ENCODE peak calls at places on chromosome 3, in four cellular contexts. W, A, D and L are unnamed samples.

GRCh38 chr3:150922611-150923010 is 17.4 kb upstream of the MINDY4B start:
- DNase-seq in A (no peak), D (peak), W (no peak), L (no peak)

GRCh38 chr3:160860346-160860745 is 104.3 kb downstream of the PPM1L start:
- DNase-seq in A (no peak), W (no peak), D (no peak), L (no peak)

GRCh38 chr3:177371903-177372302 is 174.6 kb upstream of the TBL1XR1 start:
- DNase-seq in D (no peak), A (no peak), W (no peak), L (no peak)

GRCh38 chr3:128784228-128784627 is 58.2 kb downstream of the RAB7A start:
- DNase-seq in W (no peak), D (peak), A (peak), L (peak)

GRCh38 chr3:48406443-48407431 is 23.1 kb downstream of the PLXNB1 start:
- DNase-seq in D (no peak), W (no peak), A (no peak), L (peak)

GRCh38 chr3:177424541-177424940 is 227.3 kb upstream of the TBL1XR1 start:
- DNase-seq in W (no peak), D (no peak), A (no peak), L (no peak)

GRCh38 chr3:141108002-141108401 is 56.9 kb downstream of the SPSB4 start:
- DNase-seq in D (peak), A (no peak), W (no peak), L (no peak)

GRCh38 chr3:175111036-175111435 is 251.9 kb downstream of the NAALADL2 start:
- DNase-seq in A (no peak), W (no peak), D (no peak), L (no peak)

GRCh38 chr3:178084938-178085816 is 451.1 kb upstream of the KCNMB2 start:
- DNase-seq in D (peak), W (no peak), A (peak), L (peak)

GRCh38 chr3:81839504-81840094 is 78.2 kb upstream of the GBE1 start:
- DNase-seq in D (no peak), W (no peak), A (no peak), L (no peak)

GRCh38 chr3:1717524-1717923 is 381.1 kb upstream of the CNTN4 start:
- DNase-seq in W (no peak), A (no peak), D (no peak), L (no peak)

GRCh38 chr3:178551916-178552321 is 15.7 kb downstream of the KCNMB2 start:
- DNase-seq in A (no peak), D (no peak), W (no peak), L (no peak)

GRCh38 chr3:155129396-155129795 is 49.3 kb downstream of the MME start:
- DNase-seq in A (no peak), W (no peak), D (no peak), L (no peak)

GRCh38 chr3:62670351-62670750 is 204.9 kb downstream of the CADPS start:
- DNase-seq in A (no peak), W (no peak), D (no peak), L (no peak)

GRCh38 chr3:153442386-153442785 is 280.4 kb downstream of the RAP2B start:
- DNase-seq in D (no peak), A (no peak), W (no peak), L (no peak)

GRCh38 chr3:126911162-126912026 is 71.5 kb upstream of the PLXNA1 start:
- DNase-seq in W (peak), D (no peak), A (peak), L (peak)

GRCh38 chr3:117553461-117553860 is 843.9 kb downstream of the TUSC7 start:
- DNase-seq in A (no peak), D (no peak), W (peak), L (no peak)

GRCh38 chr3:82354181-82354696 is 592.8 kb upstream of the GBE1 start:
- DNase-seq in W (no peak), D (no peak), A (no peak), L (no peak)

GRCh38 chr3:8576841-8577553 is 67.6 kb downstream of the SSUH2 start:
- DNase-seq in A (no peak), W (no peak), D (no peak), L (no peak)

GRCh38 chr3:127819086-127819485 is 3.2 kb downstream of the MGLL start:
- DNase-seq in D (no peak), W (no peak), A (no peak), L (no peak)

GRCh38 chr3:157127268-157127667 is 32.7 kb downstream of the CCNL1 start:
- DNase-seq in W (no peak), D (no peak), A (no peak), L (no peak)

GRCh38 chr3:149015383-149015782 is 24.0 kb downstream of the GYG1 start:
- DNase-seq in A (no peak), D (no peak), W (no peak), L (no peak)

GRCh38 chr3:173892547-173892946 is 495.0 kb downstream of the NLGN1 start:
- DNase-seq in A (no peak), W (no peak), D (no peak), L (no peak)

GRCh38 chr3:71689305-71689704 is 35.9 kb downstream of the EIF4E3 start:
- DNase-seq in A (no peak), W (no peak), D (no peak), L (no peak)

GRCh38 chr3:175002732-175003143 is 143.6 kb downstream of the NAALADL2 start:
- DNase-seq in D (no peak), W (no peak), A (no peak), L (no peak)

GRCh38 chr3:38662544-38662943 is 13.1 kb upstream of the SCN5A start:
- DNase-seq in W (no peak), D (no peak), A (no peak), L (no peak)

GRCh38 chr3:37993811-37994638 is 3.4 kb downstream of the VILL start:
- DNase-seq in W (no peak), D (peak), A (peak), L (peak)

GRCh38 chr3:157513585-157513984 is 10.4 kb upstream of the VEPH1 start:
- DNase-seq in A (no peak), W (no peak), D (no peak), L (no peak)

GRCh38 chr3:190456779-190457178 is 7.1 kb upstream of the TMEM207 start:
- DNase-seq in A (no peak), W (no peak), D (no peak), L (no peak)

GRCh38 chr3:178465260-178466180 is 70.7 kb upstream of the KCNMB2 start:
- DNase-seq in W (peak), D (no peak), A (no peak), L (no peak)

GRCh38 chr3:34511891-34512290 is 713.5 kb downstream of the PDCD6IP start:
- DNase-seq in D (no peak), W (no peak), A (no peak), L (no peak)

GRCh38 chr3:50215529-50215928 is 10.5 kb downstream of the SLC38A3 start:
- DNase-seq in D (no peak), W (no peak), A (no peak), L (no peak)

GRCh38 chr3:187986514-187986934 is 167.4 kb upstream of the LPP start:
- DNase-seq in D (no peak), A (no peak), W (no peak), L (no peak)
- TF ChIP-seq CTCF in D (no peak), A (no peak), W (no peak), L (no peak)

GRCh38 chr3:187019542-187020072 is 89.3 kb downstream of the ST6GAL1 start:
- DNase-seq in D (no peak), A (no peak), W (no peak), L (no peak)
- TF ChIP-seq CTCF in D (no peak), A (peak), W (peak), L (no peak)

DNA sequence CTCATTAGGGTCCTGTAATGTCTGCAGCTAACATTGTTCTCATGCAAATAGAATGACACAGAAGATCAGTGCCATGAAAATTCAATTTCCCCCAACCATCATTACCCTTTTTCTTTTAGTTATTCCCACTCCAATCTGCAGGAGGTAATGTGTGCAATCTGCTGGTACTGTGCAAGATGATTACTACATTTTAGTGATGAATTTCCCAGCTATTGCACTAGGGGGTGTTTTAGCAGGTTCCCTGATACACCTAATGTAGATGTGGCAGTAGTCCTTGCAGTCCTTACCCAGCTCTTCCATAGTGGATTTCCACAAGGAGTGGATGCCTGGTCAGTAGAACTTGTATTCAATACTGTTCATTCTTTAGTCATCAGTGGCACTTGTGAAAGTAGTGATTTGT is 119.3 kb downstream of the ROBO2 start:
- DNase-seq in A (no peak), D (no peak), W (no peak), L (no peak)
- TF ChIP-seq CTCF in A (no peak), D (peak), W (no peak), L (no peak)

GRCh38 chr3:146503459-146504202 is 34.3 kb upstream of the PLSCR2 start:
- DNase-seq in W (peak), A (no peak), D (no peak), L (no peak)
- TF ChIP-seq CTCF in W (no peak), A (no peak), D (no peak), L (no peak)

DNA sequence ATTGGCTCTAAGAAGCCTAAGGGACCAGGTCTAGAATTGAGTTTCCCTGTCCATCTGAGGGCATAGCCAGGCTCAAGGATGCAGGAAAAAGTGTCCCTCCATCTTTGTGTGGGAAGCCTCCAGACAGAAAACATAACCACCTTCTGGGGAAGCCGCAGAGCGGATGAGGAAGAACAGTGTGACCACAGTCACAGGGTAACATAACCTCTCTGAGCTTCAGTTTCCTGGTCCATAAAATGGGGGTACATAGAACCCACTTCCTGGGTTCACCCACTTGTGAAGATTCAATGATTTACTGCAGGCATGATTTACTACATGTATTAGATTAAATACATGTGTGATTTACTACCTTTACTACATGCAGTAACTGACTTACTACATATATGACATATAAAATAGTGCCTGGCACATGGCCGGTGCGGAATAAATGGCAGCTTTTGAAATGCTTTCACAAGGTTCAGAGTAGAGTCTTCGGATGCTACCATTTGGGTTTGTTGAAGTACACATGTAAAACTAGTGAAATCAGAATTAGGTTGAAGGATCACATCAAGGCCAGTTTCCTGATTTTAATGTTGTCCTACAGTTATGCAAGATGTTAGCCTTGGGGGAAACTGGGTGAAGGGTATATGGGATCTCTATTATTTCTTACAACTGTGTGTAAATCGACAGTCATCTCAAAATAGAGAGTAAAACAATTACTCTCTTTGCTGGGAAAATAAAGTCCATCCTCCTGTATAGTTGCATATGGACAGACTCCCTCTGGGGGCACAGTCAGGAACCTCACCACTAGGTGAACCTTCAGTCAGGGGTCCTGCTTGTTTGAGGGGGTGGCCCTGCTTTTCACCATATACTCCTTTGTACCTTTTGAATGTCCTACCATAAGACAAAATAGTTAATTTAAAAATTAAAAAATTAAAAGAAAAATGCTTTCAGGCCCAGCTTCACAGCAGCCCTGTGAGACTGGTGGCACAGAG is 86.0 kb downstream of the SEMA5B start:
- DNase-seq in D (no peak), A (no peak), W (no peak), L (no peak)
- TF ChIP-seq CTCF in D (no peak), A (peak), W (peak), L (peak)

GRCh38 chr3:95172144-95172543 is 1109.3 kb downstream of the NSUN3 start:
- DNase-seq in D (no peak), A (no peak), W (no peak), L (no peak)
- TF ChIP-seq CTCF in D (no peak), A (no peak), W (no peak), L (no peak)

GRCh38 chr3:11650391-11650790 is 6.7 kb upstream of the VGLL4 start:
- DNase-seq in A (no peak), W (no peak), D (no peak), L (no peak)

GRCh38 chr3:11653298-11654055 is 9.8 kb upstream of the VGLL4 start:
- DNase-seq in W (no peak), A (no peak), D (no peak), L (no peak)

GRCh38 chr3:11654166-11654565 is 10.5 kb upstream of the VGLL4 start:
- DNase-seq in W (no peak), A (no peak), D (no peak), L (no peak)

GRCh38 chr3:11651477-11651876 is 7.8 kb upstream of the VGLL4 start:
- DNase-seq in A (no peak), D (no peak), W (no peak), L (no peak)

DNA sequence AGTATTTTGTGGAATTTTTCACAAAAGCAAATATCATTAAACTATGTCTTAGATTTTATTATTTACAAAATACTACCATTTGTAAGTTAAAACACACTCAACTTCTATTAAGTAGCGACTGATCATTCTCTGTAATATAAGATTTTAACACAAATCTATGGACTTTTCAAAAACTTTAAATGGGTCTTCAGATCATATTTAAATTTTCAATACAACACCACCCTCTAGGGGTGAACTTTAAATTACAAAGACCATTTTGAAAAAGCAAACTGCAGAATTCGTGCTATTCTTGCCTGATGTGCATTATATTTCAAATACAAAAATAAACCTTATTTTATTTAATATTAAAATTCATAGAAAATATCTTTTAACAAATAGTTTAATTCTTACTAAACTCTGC is 8.2 kb upstream of the VGLL4 start:
- DNase-seq in D (no peak), W (no peak), A (no peak), L (no peak)
- TF ChIP-seq CTCF in D (peak), W (peak), A (peak), L (peak)

GRCh38 chr3:167885277-167885676 is 149.8 kb downstream of the SERPINI1 start:
- DNase-seq in D (no peak), A (no peak), W (no peak), L (no peak)
- TF ChIP-seq CTCF in D (no peak), A (no peak), W (no peak), L (no peak)

DNA sequence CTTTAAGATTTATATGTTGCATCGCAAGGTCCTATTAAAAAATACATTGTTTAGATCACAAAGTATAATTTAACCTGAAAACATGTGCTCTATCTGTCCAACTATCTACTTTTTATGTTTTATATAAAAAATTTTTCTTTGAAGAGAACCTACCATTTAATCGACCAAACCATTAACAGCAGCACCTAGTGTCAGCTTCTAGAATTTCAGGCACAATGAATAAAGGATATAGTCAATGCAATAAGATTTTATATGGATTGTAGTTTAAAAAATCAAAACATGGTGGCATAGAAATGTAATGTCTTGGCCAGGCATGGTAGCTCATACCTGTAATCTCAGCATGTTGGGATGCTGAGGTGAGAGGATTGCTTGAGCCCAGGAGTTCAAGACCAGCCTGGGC is 313.7 kb downstream of the GAP43 start:
- DNase-seq in W (no peak), D (no peak), A (no peak), L (no peak)
- TF ChIP-seq CTCF in W (peak), D (peak), A (peak), L (peak)

GRCh38 chr3:147419062-147419701 is 10.0 kb downstream of the ZIC1 start:
- DNase-seq in A (no peak), D (peak), W (no peak), L (peak)
- TF ChIP-seq CTCF in A (no peak), D (no peak), W (no peak), L (no peak)